ENCODE peak calls at places on chromosomes 6 and 20, in seven cellular contexts. One of them, this sample, is unnamed.

GRCh38 chr6:1645466-1646185 is 35.9 kb downstream of the FOXC1 start:
- DNase-seq in A172: no peak
- DNase-seq in smooth muscle cell of the brain vasculature: no peak
- DNase-seq in AG09309: no peak
- DNase-seq in HFFc6: no peak
- DNase-seq in activated CD4-positive, alpha-beta T cell treated with anti-CD3 and anti-CD28 coated beads, Interleukin-2, amount 10 ng/mL, durations not matched to agents 24 days and 14 days: no peak
- DNase-seq in effector CD4-positive, alpha-beta T cell: no peak
- DNase-seq in this sample: no peak

GRCh38 chr6:147141690-147142308 is 62.4 kb upstream of the STXBP5 start:
- DNase-seq in smooth muscle cell of the brain vasculature: no peak
- DNase-seq in A172: peak
- DNase-seq in activated CD4-positive, alpha-beta T cell treated with anti-CD3 and anti-CD28 coated beads, Interleukin-2, amount 10 ng/mL, durations not matched to agents 24 days and 14 days: no peak
- DNase-seq in AG09309: no peak
- DNase-seq in effector CD4-positive, alpha-beta T cell: no peak
- DNase-seq in HFFc6: peak
- DNase-seq in this sample: no peak

GRCh38 chr6:15417811-15418210 is 171.9 kb downstream of the JARID2 start:
- DNase-seq in smooth muscle cell of the brain vasculature: no peak
- DNase-seq in HFFc6: peak
- DNase-seq in A172: peak
- DNase-seq in AG09309: no peak
- DNase-seq in effector CD4-positive, alpha-beta T cell: no peak
- DNase-seq in activated CD4-positive, alpha-beta T cell treated with anti-CD3 and anti-CD28 coated beads, Interleukin-2, amount 10 ng/mL, durations not matched to agents 24 days and 14 days: peak
- DNase-seq in this sample: peak

GRCh38 chr6:30074331-30075093 is 1.1 kb downstream of the RNF39 start:
- DNase-seq in smooth muscle cell of the brain vasculature: no peak
- DNase-seq in HFFc6: no peak
- DNase-seq in AG09309: no peak
- DNase-seq in A172: no peak
- DNase-seq in activated CD4-positive, alpha-beta T cell treated with anti-CD3 and anti-CD28 coated beads, Interleukin-2, amount 10 ng/mL, durations not matched to agents 24 days and 14 days: peak
- DNase-seq in effector CD4-positive, alpha-beta T cell: no peak
- DNase-seq in this sample: no peak

GRCh38 chr6:39517763-39518162 is 195.3 kb upstream of the KCNK16 start:
- DNase-seq in A172: no peak
- DNase-seq in HFFc6: no peak
- DNase-seq in effector CD4-positive, alpha-beta T cell: no peak
- DNase-seq in smooth muscle cell of the brain vasculature: no peak
- DNase-seq in AG09309: no peak
- DNase-seq in activated CD4-positive, alpha-beta T cell treated with anti-CD3 and anti-CD28 coated beads, Interleukin-2, amount 10 ng/mL, durations not matched to agents 24 days and 14 days: no peak
- DNase-seq in this sample: no peak

GRCh38 chr6:34695729-34696188 is 808 bp downstream of the ILRUN start:
- DNase-seq in HFFc6: no peak
- DNase-seq in AG09309: no peak
- DNase-seq in A172: no peak
- DNase-seq in smooth muscle cell of the brain vasculature: no peak
- DNase-seq in effector CD4-positive, alpha-beta T cell: no peak
- DNase-seq in activated CD4-positive, alpha-beta T cell treated with anti-CD3 and anti-CD28 coated beads, Interleukin-2, amount 10 ng/mL, durations not matched to agents 24 days and 14 days: no peak
- DNase-seq in this sample: no peak

GRCh38 chr20:50303573-50304500 is 113.2 kb downstream of the CEBPB start:
- DNase-seq in HFFc6: peak
- DNase-seq in smooth muscle cell of the brain vasculature: no peak
- DNase-seq in AG09309: no peak
- DNase-seq in A172: no peak
- DNase-seq in effector CD4-positive, alpha-beta T cell: no peak
- DNase-seq in activated CD4-positive, alpha-beta T cell treated with anti-CD3 and anti-CD28 coated beads, Interleukin-2, amount 10 ng/mL, durations not matched to agents 24 days and 14 days: no peak
- DNase-seq in this sample: no peak

GRCh38 chr6:6315660-6316059 is 4.8 kb downstream of the F13A1 start:
- DNase-seq in HFFc6: peak
- DNase-seq in smooth muscle cell of the brain vasculature: peak
- DNase-seq in activated CD4-positive, alpha-beta T cell treated with anti-CD3 and anti-CD28 coated beads, Interleukin-2, amount 10 ng/mL, durations not matched to agents 24 days and 14 days: peak
- DNase-seq in AG09309: no peak
- DNase-seq in effector CD4-positive, alpha-beta T cell: no peak
- DNase-seq in A172: peak
- DNase-seq in this sample: no peak

GRCh38 chr6:155187096-155187495 is 76.7 kb upstream of the CLDN20 start:
- DNase-seq in HFFc6: peak
- DNase-seq in A172: peak
- DNase-seq in AG09309: no peak
- DNase-seq in smooth muscle cell of the brain vasculature: no peak
- DNase-seq in effector CD4-positive, alpha-beta T cell: no peak
- DNase-seq in activated CD4-positive, alpha-beta T cell treated with anti-CD3 and anti-CD28 coated beads, Interleukin-2, amount 10 ng/mL, durations not matched to agents 24 days and 14 days: no peak
- DNase-seq in this sample: no peak

GRCh38 chr6:8080338-8081151 is 16.4 kb upstream of the BLOC1S5 start:
- DNase-seq in smooth muscle cell of the brain vasculature: no peak
- DNase-seq in HFFc6: peak
- DNase-seq in effector CD4-positive, alpha-beta T cell: no peak
- DNase-seq in activated CD4-positive, alpha-beta T cell treated with anti-CD3 and anti-CD28 coated beads, Interleukin-2, amount 10 ng/mL, durations not matched to agents 24 days and 14 days: no peak
- DNase-seq in AG09309: no peak
- DNase-seq in A172: no peak
- DNase-seq in this sample: no peak

This sample was measured in AG04450.